ENCODE peak calls at places on chromosomes 13 and 19, in nine cellular contexts. S is SK-N-SH, K is IMR-90, Y is esophagus squamous epithelium, F is mucosa of descending colon, N is stomach, R is heart right ventricle, X is mammary epithelial cell, T is endodermal cell. L is an unnamed sample.

GRCh38 chr19:10173527-10173926 is 21.2 kb downstream of the DNMT1 start:
- DNase-seq in X (peak; percentile 54), R (no peak), S (no peak), T (no peak), K (peak; percentile 50), F (no peak), N (no peak), Y (no peak), L (peak; percentile 69)

GRCh38 chr13:51093574-51093973 is 17.5 kb downstream of the C13orf42 start:
- DNase-seq in N (no peak), K (no peak), Y (no peak), X (peak; percentile 8), T (no peak), R (no peak), F (no peak), S (no peak), L (peak; percentile 51)

GRCh38 chr19:48685583-48685982 is 10.2 kb upstream of the FUT2 start:
- DNase-seq in K (no peak), R (no peak), F (no peak), S (no peak), Y (no peak), T (no peak), X (peak; percentile 39), N (no peak), L (peak; percentile 79)

GRCh38 chr13:52067237-52067636 is 42.7 kb downstream of the UTP14C start:
- DNase-seq in R (no peak), Y (no peak), S (no peak), T (no peak), K (no peak), F (no peak), N (no peak), X (no peak), L (no peak)

GRCh38 chr13:25406377-25406776 is 34.6 kb downstream of the ATP8A2 start:
- DNase-seq in F (no peak), N (no peak), X (peak; percentile 8), T (peak; percentile 67), Y (no peak), S (no peak), K (no peak), R (no peak), L (no peak)

GRCh38 chr19:5046339-5047039 is 77.6 kb downstream of the KDM4B start:
- DNase-seq in K (peak; percentile 40), S (no peak), Y (no peak), T (no peak), F (peak; percentile 83), R (no peak), N (peak; percentile 83), X (peak; percentile 17), L (peak; percentile 95)

GRCh38 chr19:32570081-32570785 is 10.8 kb upstream of the PDCD5 start:
- DNase-seq in X (peak; percentile 49), K (peak; percentile 57), F (peak; percentile 14), S (peak; percentile 75), Y (no peak), N (peak; percentile 48), T (peak; percentile 86), R (peak; percentile 34), L (peak; percentile 61)

GRCh38 chr13:68810660-68811059 is 1297.0 kb upstream of the ATXN8OS start:
- DNase-seq in S (peak; percentile 3), T (no peak), F (no peak), K (no peak), Y (no peak), N (no peak), X (no peak), R (no peak), L (no peak)

GRCh38 chr13:80132741-80133601 is 208.0 kb downstream of the SPRY2 start:
- DNase-seq in T (peak; percentile 61), Y (no peak), X (peak; percentile 15), N (peak; percentile 54), S (peak; percentile 38), K (peak; percentile 62), F (peak; percentile 79), R (peak; percentile 81), L (peak; percentile 81)

GRCh38 chr19:50365434-50366306 is at the start of gene NAPSA:
- DNase-seq in T (no peak), F (no peak), K (no peak), X (no peak), R (no peak), N (no peak), S (no peak), Y (no peak), L (no peak)

GRCh38 chr13:49421391-49421790 is 22.5 kb downstream of the CAB39L start:
- DNase-seq in X (peak; percentile 3), T (peak; percentile 83), N (no peak), S (no peak), R (no peak), Y (no peak), K (no peak), F (no peak), L (no peak)

GRCh38 chr13:62094937-62095336 is 679.3 kb upstream of the PCDH20 start:
- DNase-seq in N (no peak), F (no peak), K (no peak), X (no peak), R (no peak), T (no peak), S (no peak), Y (no peak), L (no peak)

GRCh38 chr13:72920097-72920496 is 138.2 kb downstream of the PIBF1 start:
- DNase-seq in K (peak; percentile 11), F (no peak), R (peak; percentile 53), Y (no peak), S (no peak), X (peak; percentile 1), T (no peak), N (no peak), L (no peak)

GRCh38 chr19:51294211-51294976 is 17.1 kb upstream of the IGLON5 start:
- DNase-seq in R (no peak), S (no peak), K (no peak), X (no peak), F (no peak), T (peak; percentile 81), Y (no peak), N (no peak), L (no peak)

GRCh38 chr13:27374126-27374613 is 50.2 kb upstream of the GTF3A start:
- DNase-seq in R (no peak), K (no peak), T (no peak), Y (no peak), N (no peak), S (no peak), F (no peak), X (no peak), L (no peak)

GRCh38 chr19:4589579-4590410 is 30.3 kb upstream of the SEMA6B start:
- DNase-seq in F (no peak), S (peak; percentile 74), X (no peak), R (no peak), N (no peak), K (no peak), Y (no peak), T (peak; percentile 75), L (no peak)

GRCh38 chr19:5545984-5546383 is 21.8 kb downstream of the TINCR start:
- DNase-seq in X (no peak), K (no peak), F (no peak), N (no peak), R (no peak), Y (no peak), T (no peak), S (no peak), L (no peak)

GRCh38 chr13:19586904-19587634 is 25.7 kb upstream of the TPTE2 start:
- DNase-seq in T (no peak), F (peak; percentile 76), Y (no peak), S (peak; percentile 52), N (peak; percentile 31), X (no peak), R (no peak), K (peak; percentile 34), L (no peak)

GRCh38 chr19:56617531-56617930 is 22.4 kb downstream of the ZNF71 start:
- DNase-seq in S (no peak), R (no peak), Y (no peak), K (no peak), F (no peak), X (no peak), N (no peak), T (no peak), L (no peak)

GRCh38 chr19:56612737-56613136 is 17.6 kb downstream of the ZNF71 start:
- DNase-seq in R (no peak), X (no peak), K (no peak), S (no peak), F (no peak), N (no peak), Y (no peak), T (no peak), L (no peak)

GRCh38 chr19:56608274-56608964 is 13.3 kb downstream of the ZNF71 start:
- DNase-seq in F (no peak), S (no peak), K (no peak), X (no peak), Y (no peak), N (no peak), T (no peak), R (no peak), L (no peak)

GRCh38 chr19:56611288-56611687 is 16.2 kb downstream of the ZNF71 start:
- DNase-seq in R (no peak), S (no peak), X (no peak), F (no peak), T (no peak), N (no peak), K (no peak), Y (no peak), L (no peak)

GRCh38 chr19:56613639-56614038 is 18.5 kb downstream of the ZNF71 start:
- DNase-seq in K (no peak), X (no peak), S (no peak), F (no peak), N (no peak), R (no peak), Y (no peak), T (no peak), L (no peak)
- H3K9me3 ChIP-seq in K (peaks cover 50% of the 10 kb centered on the region), X (peaks cover 18% of the 10 kb centered on the region), S (no peaks in the 10 kb centered on the region), F (peaks cover 94% of the 10 kb centered on the region), N (peaks cover 40% of the 10 kb centered on the region), R (no peaks in the 10 kb centered on the region), Y (peaks cover 99% of the 10 kb centered on the region), T (peaks cover 87% of the 10 kb centered on the region), L (peaks cover 20% of the 10 kb centered on the region)

GRCh38 chr13:41284512-41285288 is 21.3 kb upstream of the MTRF1 start:
- DNase-seq in K (peak; percentile 88), X (peak; percentile 96), N (peak; percentile 35), Y (no peak), F (no peak), R (no peak), T (no peak), S (no peak), L (peak; percentile 94)
- TF ChIP-seq CTCF in K (no peak), X (no peak), N (no peak), Y (no peak), F (no peak), R (no peak), T (no peak), S (no peak), L (no peak)

GRCh38 chr19:44476559-44477408 is 23.5 kb downstream of the ZNF180 start:
- DNase-seq in S (no peak), F (no peak), R (no peak), Y (no peak), K (peak; percentile 15), N (no peak), X (peak; percentile 14), T (no peak), L (peak; percentile 56)
- H3K9me3 ChIP-seq in S (peaks cover 67% of the 10 kb centered on the region), F (peaks cover 100% of the 10 kb centered on the region), R (peaks cover 97% of the 10 kb centered on the region), Y (peaks cover 100% of the 10 kb centered on the region), K (peaks cover 88% of the 10 kb centered on the region), N (peaks cover 99% of the 10 kb centered on the region), X (peaks cover 87% of the 10 kb centered on the region), T (peaks cover 98% of the 10 kb centered on the region), L (peaks cover 91% of the 10 kb centered on the region)

GRCh38 chr13:31174018-31174417 is 12.3 kb upstream of the HSPH1 start:
- DNase-seq in S (no peak), T (no peak), K (peak; percentile 77), N (no peak), Y (no peak), F (no peak), X (no peak), R (no peak), L (no peak)
- TF ChIP-seq CTCF in S (peak; percentile 54), T (peak; percentile 50), K (peak; percentile 64), N (no peak), Y (no peak), F (no peak), X (peak; percentile 26), R (peak; percentile 38), L (no peak)